ENCODE peak calls at places on chromosomes 1 and 21, in six cellular contexts. One of them, this sample, is unnamed. For H3K9me3, the result is how much of the 10 kb centered on the place peaks cover.

GRCh38 chr21:33666153-33666552 is 23.9 kb downstream of the ITSN1 start:
- DNase-seq in K562: no peak
- DNase-seq in naive thymus-derived CD4-positive, alpha-beta T cell: no peak
- DNase-seq in thyroid gland: no peak
- DNase-seq in BE2C: no peak
- DNase-seq in NT2/D1: no peak
- DNase-seq in this sample: no peak

GRCh38 chr1:189859385-189859977 is 618.2 kb downstream of the BRINP3 start:
- DNase-seq in K562: peak
- DNase-seq in naive thymus-derived CD4-positive, alpha-beta T cell: no peak
- DNase-seq in thyroid gland: no peak
- DNase-seq in BE2C: peak
- DNase-seq in NT2/D1: peak
- DNase-seq in this sample: no peak

GRCh38 chr21:39137248-39138186 is 45.7 kb downstream of the PSMG1 start:
- DNase-seq in K562: peak
- DNase-seq in naive thymus-derived CD4-positive, alpha-beta T cell: no peak
- DNase-seq in thyroid gland: no peak
- DNase-seq in BE2C: peak
- DNase-seq in NT2/D1: peak
- DNase-seq in this sample: no peak

GRCh38 chr1:180155202-180155682 is 573 bp downstream of the QSOX1 start:
- DNase-seq in K562: peak
- DNase-seq in naive thymus-derived CD4-positive, alpha-beta T cell: no peak
- DNase-seq in thyroid gland: peak
- DNase-seq in BE2C: no peak
- DNase-seq in NT2/D1: no peak
- DNase-seq in this sample: no peak

GRCh38 chr1:87957331-87957730 is 628.7 kb downstream of the LMO4 start:
- DNase-seq in K562: no peak
- DNase-seq in naive thymus-derived CD4-positive, alpha-beta T cell: no peak
- DNase-seq in thyroid gland: no peak
- DNase-seq in BE2C: no peak
- DNase-seq in NT2/D1: no peak
- DNase-seq in this sample: no peak

GRCh38 chr1:206792939-206793607 is 20.8 kb upstream of the IL10 start:
- DNase-seq in K562: no peak
- DNase-seq in naive thymus-derived CD4-positive, alpha-beta T cell: no peak
- DNase-seq in thyroid gland: no peak
- DNase-seq in BE2C: no peak
- DNase-seq in NT2/D1: no peak
- DNase-seq in this sample: no peak

GRCh38 chr1:115337633-115338456 is at the start of gene NGF:
- DNase-seq in K562: no peak
- DNase-seq in naive thymus-derived CD4-positive, alpha-beta T cell: no peak
- DNase-seq in thyroid gland: peak
- DNase-seq in BE2C: no peak
- DNase-seq in NT2/D1: peak
- DNase-seq in this sample: no peak

GRCh38 chr1:226309398-226310122 is 596 bp upstream of the LIN9 start:
- DNase-seq in K562: no peak
- DNase-seq in naive thymus-derived CD4-positive, alpha-beta T cell: no peak
- DNase-seq in thyroid gland: peak
- DNase-seq in BE2C: no peak
- DNase-seq in NT2/D1: no peak
- DNase-seq in this sample: no peak

GRCh38 chr1:15684468-15685283 is 556 bp downstream of the PLEKHM2 start:
- DNase-seq in K562: peak
- DNase-seq in naive thymus-derived CD4-positive, alpha-beta T cell: peak
- DNase-seq in thyroid gland: peak
- DNase-seq in BE2C: peak
- DNase-seq in NT2/D1: no peak
- DNase-seq in this sample: no peak

GRCh38 chr1:6361124-6361775 is 32.3 kb downstream of the ACOT7 start:
- DNase-seq in K562: no peak
- DNase-seq in naive thymus-derived CD4-positive, alpha-beta T cell: no peak
- DNase-seq in thyroid gland: no peak
- DNase-seq in BE2C: no peak
- DNase-seq in NT2/D1: no peak
- DNase-seq in this sample: no peak

GRCh38 chr1:185257947-185258203 is 59.2 kb downstream of the IVNS1ABP start:
- DNase-seq in K562: no peak
- DNase-seq in naive thymus-derived CD4-positive, alpha-beta T cell: no peak
- DNase-seq in thyroid gland: no peak
- DNase-seq in BE2C: no peak
- DNase-seq in NT2/D1: no peak
- DNase-seq in this sample: no peak

GRCh38 chr1:224377676-224378006 is 21.0 kb downstream of the CNIH4 start:
- DNase-seq in K562: no peak
- DNase-seq in naive thymus-derived CD4-positive, alpha-beta T cell: no peak
- DNase-seq in thyroid gland: no peak
- DNase-seq in BE2C: no peak
- DNase-seq in NT2/D1: no peak
- DNase-seq in this sample: no peak

GRCh38 chr1:204213668-204214662 is at the start of gene GOLT1A:
- DNase-seq in K562: peak
- DNase-seq in naive thymus-derived CD4-positive, alpha-beta T cell: peak
- DNase-seq in thyroid gland: peak
- DNase-seq in BE2C: peak
- DNase-seq in NT2/D1: peak
- DNase-seq in this sample: peak

GRCh38 chr1:208524376-208524775 is 280.2 kb upstream of the PLXNA2 start:
- DNase-seq in K562: no peak
- DNase-seq in naive thymus-derived CD4-positive, alpha-beta T cell: no peak
- DNase-seq in thyroid gland: no peak
- DNase-seq in BE2C: no peak
- DNase-seq in NT2/D1: no peak
- DNase-seq in this sample: no peak

GRCh38 chr1:8097077-8097799 is 71.1 kb upstream of the ERRFI1 start:
- DNase-seq in K562: no peak
- DNase-seq in naive thymus-derived CD4-positive, alpha-beta T cell: no peak
- DNase-seq in thyroid gland: no peak
- DNase-seq in BE2C: no peak
- DNase-seq in NT2/D1: no peak
- DNase-seq in this sample: no peak

GRCh38 chr1:2785631-2786328 is 15.7 kb downstream of the TTC34 start:
- DNase-seq in K562: no peak
- DNase-seq in naive thymus-derived CD4-positive, alpha-beta T cell: no peak
- DNase-seq in thyroid gland: no peak
- DNase-seq in BE2C: no peak
- DNase-seq in NT2/D1: no peak
- DNase-seq in this sample: no peak
- H3K9me3 ChIP-seq in K562: under half
- H3K9me3 ChIP-seq in naive thymus-derived CD4-positive, alpha-beta T cell: under half
- H3K9me3 ChIP-seq in thyroid gland: under half
- H3K9me3 ChIP-seq in BE2C: under half
- H3K9me3 ChIP-seq in NT2/D1: under half
- H3K9me3 ChIP-seq in this sample: under half

GRCh38 chr1:176843352-176844297 is 320.9 kb downstream of the ASTN1 start:
- DNase-seq in K562: peak
- DNase-seq in naive thymus-derived CD4-positive, alpha-beta T cell: no peak
- DNase-seq in thyroid gland: peak
- DNase-seq in BE2C: peak
- DNase-seq in NT2/D1: peak
- DNase-seq in this sample: no peak
- H3K9me3 ChIP-seq in K562: under half
- H3K9me3 ChIP-seq in naive thymus-derived CD4-positive, alpha-beta T cell: under half
- H3K9me3 ChIP-seq in thyroid gland: under half
- H3K9me3 ChIP-seq in BE2C: under half
- H3K9me3 ChIP-seq in NT2/D1: under half
- H3K9me3 ChIP-seq in this sample: under half

DNA sequence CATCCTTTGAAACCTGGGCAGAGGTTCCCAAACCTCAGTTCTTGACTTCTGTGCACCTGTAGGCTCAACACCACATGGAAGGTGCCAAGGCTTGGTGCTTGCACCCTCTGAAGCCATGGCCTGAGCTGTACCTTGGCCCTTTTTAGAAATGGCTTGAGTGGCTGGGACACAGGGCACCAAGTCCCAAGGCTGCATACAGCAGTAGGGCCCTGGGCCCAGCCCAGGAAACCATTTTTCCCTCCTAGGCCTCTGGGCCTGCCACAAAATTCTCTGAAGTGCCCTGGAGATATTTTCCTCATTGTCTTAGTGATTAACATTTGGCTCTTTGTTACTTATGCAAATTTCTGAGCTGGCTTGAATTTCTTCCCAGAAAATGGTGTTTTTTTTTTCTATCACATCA is 65.6 kb upstream of the ACTRT2 start:
- DNase-seq in K562: no peak
- DNase-seq in naive thymus-derived CD4-positive, alpha-beta T cell: no peak
- DNase-seq in thyroid gland: no peak
- DNase-seq in BE2C: no peak
- DNase-seq in NT2/D1: no peak
- DNase-seq in this sample: no peak
- H3K9me3 ChIP-seq in K562: under half
- H3K9me3 ChIP-seq in naive thymus-derived CD4-positive, alpha-beta T cell: under half
- H3K9me3 ChIP-seq in thyroid gland: under half
- H3K9me3 ChIP-seq in BE2C: under half
- H3K9me3 ChIP-seq in NT2/D1: under half
- H3K9me3 ChIP-seq in this sample: under half

DNA sequence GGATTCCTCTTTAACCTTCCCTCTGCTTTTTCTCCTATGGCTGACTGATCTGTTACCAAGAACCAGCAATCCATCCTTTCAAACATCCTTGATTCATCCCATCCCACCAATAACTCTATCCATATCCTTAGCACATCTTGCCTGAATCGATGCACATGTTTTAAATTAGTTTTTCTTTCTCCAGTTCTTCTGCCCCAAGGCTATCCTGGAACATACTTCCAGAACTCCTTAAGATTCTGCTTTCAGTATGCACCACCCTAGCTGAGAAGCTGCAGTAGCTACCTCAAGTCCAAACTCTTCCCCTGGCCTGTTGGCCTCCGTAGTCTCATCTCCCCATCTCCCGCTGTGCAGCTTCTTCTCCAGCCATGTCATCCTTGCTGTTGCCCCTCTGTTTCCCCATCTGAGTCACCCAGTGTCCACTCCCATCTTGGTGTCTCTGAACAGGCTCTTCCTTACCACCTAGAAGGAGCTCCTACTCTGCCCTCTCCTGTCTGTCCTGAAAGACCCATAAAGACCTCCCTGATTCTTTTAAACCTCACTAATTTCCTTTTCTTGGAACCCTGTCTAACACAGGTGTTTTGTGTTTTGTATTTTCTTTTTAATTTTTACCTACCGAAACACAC is 108.0 kb downstream of the SGIP1 start:
- DNase-seq in K562: no peak
- DNase-seq in naive thymus-derived CD4-positive, alpha-beta T cell: no peak
- DNase-seq in thyroid gland: no peak
- DNase-seq in BE2C: no peak
- DNase-seq in NT2/D1: no peak
- DNase-seq in this sample: no peak
- H3K9me3 ChIP-seq in K562: under half
- H3K9me3 ChIP-seq in naive thymus-derived CD4-positive, alpha-beta T cell: under half
- H3K9me3 ChIP-seq in thyroid gland: under half
- H3K9me3 ChIP-seq in BE2C: under half
- H3K9me3 ChIP-seq in NT2/D1: under half
- H3K9me3 ChIP-seq in this sample: under half

GRCh38 chr1:37358992-37359391 is 115.4 kb upstream of the ZC3H12A start:
- DNase-seq in K562: no peak
- DNase-seq in naive thymus-derived CD4-positive, alpha-beta T cell: no peak
- DNase-seq in thyroid gland: no peak
- DNase-seq in BE2C: no peak
- DNase-seq in NT2/D1: no peak
- DNase-seq in this sample: no peak

GRCh38 chr1:37363535-37363934 is 110.8 kb upstream of the ZC3H12A start:
- DNase-seq in K562: no peak
- DNase-seq in naive thymus-derived CD4-positive, alpha-beta T cell: no peak
- DNase-seq in thyroid gland: no peak
- DNase-seq in BE2C: no peak
- DNase-seq in NT2/D1: no peak
- DNase-seq in this sample: no peak

GRCh38 chr1:37360011-37360410 is 114.4 kb upstream of the ZC3H12A start:
- DNase-seq in K562: no peak
- DNase-seq in naive thymus-derived CD4-positive, alpha-beta T cell: no peak
- DNase-seq in thyroid gland: peak
- DNase-seq in BE2C: no peak
- DNase-seq in NT2/D1: no peak
- DNase-seq in this sample: no peak

GRCh38 chr1:37362990-37363389 is 111.4 kb upstream of the ZC3H12A start:
- DNase-seq in K562: no peak
- DNase-seq in naive thymus-derived CD4-positive, alpha-beta T cell: no peak
- DNase-seq in thyroid gland: no peak
- DNase-seq in BE2C: peak
- DNase-seq in NT2/D1: peak
- DNase-seq in this sample: no peak

GRCh38 chr1:37362569-37362968 is 111.8 kb upstream of the ZC3H12A start:
- DNase-seq in K562: no peak
- DNase-seq in naive thymus-derived CD4-positive, alpha-beta T cell: no peak
- DNase-seq in thyroid gland: no peak
- DNase-seq in BE2C: no peak
- DNase-seq in NT2/D1: no peak
- DNase-seq in this sample: no peak
- H3K9me3 ChIP-seq in K562: under half
- H3K9me3 ChIP-seq in naive thymus-derived CD4-positive, alpha-beta T cell: under half
- H3K9me3 ChIP-seq in thyroid gland: under half
- H3K9me3 ChIP-seq in BE2C: under half
- H3K9me3 ChIP-seq in NT2/D1: under half
- H3K9me3 ChIP-seq in this sample: under half

GRCh38 chr1:81437213-81437612 is 363.5 kb upstream of the ADGRL2 start:
- DNase-seq in K562: no peak
- DNase-seq in naive thymus-derived CD4-positive, alpha-beta T cell: no peak
- DNase-seq in thyroid gland: no peak
- DNase-seq in BE2C: no peak
- DNase-seq in NT2/D1: no peak
- DNase-seq in this sample: no peak
- H3K9me3 ChIP-seq in K562: under half
- H3K9me3 ChIP-seq in naive thymus-derived CD4-positive, alpha-beta T cell: under half
- H3K9me3 ChIP-seq in thyroid gland: under half
- H3K9me3 ChIP-seq in BE2C: under half
- H3K9me3 ChIP-seq in NT2/D1: under half
- H3K9me3 ChIP-seq in this sample: under half

DNA sequence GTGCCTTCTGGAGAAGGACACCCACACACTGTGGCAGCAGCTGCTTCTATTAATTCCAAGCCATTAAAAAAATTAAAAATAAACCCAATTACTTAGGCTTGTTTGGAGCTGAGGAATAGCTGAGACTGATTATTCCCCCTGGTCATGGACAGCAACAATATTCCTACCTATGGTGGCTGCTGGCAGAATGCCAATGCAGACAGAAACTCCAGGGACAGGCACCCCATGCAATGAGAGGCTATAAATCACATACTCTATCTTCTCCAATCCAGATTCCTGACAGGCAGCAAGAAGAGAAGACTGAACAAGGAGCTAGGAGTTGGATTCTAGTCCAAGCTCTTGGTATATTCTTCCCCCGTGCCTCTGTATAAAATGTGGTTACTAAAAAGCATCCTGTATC is 275.4 kb upstream of the BEND5 start:
- DNase-seq in K562: no peak
- DNase-seq in naive thymus-derived CD4-positive, alpha-beta T cell: no peak
- DNase-seq in thyroid gland: no peak
- DNase-seq in BE2C: peak
- DNase-seq in NT2/D1: no peak
- DNase-seq in this sample: no peak
- H3K9me3 ChIP-seq in K562: under half
- H3K9me3 ChIP-seq in naive thymus-derived CD4-positive, alpha-beta T cell: under half
- H3K9me3 ChIP-seq in thyroid gland: under half
- H3K9me3 ChIP-seq in BE2C: under half
- H3K9me3 ChIP-seq in NT2/D1: under half
- H3K9me3 ChIP-seq in this sample: under half

GRCh38 chr21:22728091-22728490 is 1729.9 kb downstream of the NCAM2 start:
- DNase-seq in K562: no peak
- DNase-seq in naive thymus-derived CD4-positive, alpha-beta T cell: no peak
- DNase-seq in thyroid gland: no peak
- DNase-seq in BE2C: no peak
- DNase-seq in NT2/D1: peak
- DNase-seq in this sample: no peak
- H3K9me3 ChIP-seq in K562: under half
- H3K9me3 ChIP-seq in naive thymus-derived CD4-positive, alpha-beta T cell: under half
- H3K9me3 ChIP-seq in thyroid gland: under half
- H3K9me3 ChIP-seq in BE2C: under half
- H3K9me3 ChIP-seq in NT2/D1: under half
- H3K9me3 ChIP-seq in this sample: under half